ENCODE peak calls at places on chromosomes 12 and 14, in eight cellular contexts. E is stimulated activated CD4-positive, alpha-beta T cell treated with anti-CD3 and anti-CD28 coated beads, Interleukin-12 subunit alpha, Interleukin-12 subunit beta, amount 100 ng/mL, for 4 hours; U is T-helper 2 cell; D is breast epithelium; C is NCI-H2227 treated with DMSO at 0.1 percent for 48 hours; X is dermis blood vessel endothelial cell; L is Daoy; S is BE2C. B is an unnamed sample.

GRCh38 chr14:85336257-85336656 is 193.7 kb upstream of the FLRT2 start:
- DNase-seq in X (peak), L (no peak), E (no peak), C (no peak), U (no peak), D (no peak), S (no peak), B (no peak)

GRCh38 chr12:109606261-109607028 is 32.9 kb downstream of the MVK start:
- DNase-seq in X (no peak), L (no peak), S (peak), U (no peak), E (no peak), D (no peak), C (peak), B (no peak)

GRCh38 chr14:64737391-64738305 is 33.4 kb downstream of the PLEKHG3 start:
- DNase-seq in C (no peak), D (no peak), U (no peak), X (no peak), S (no peak), L (no peak), E (no peak), B (no peak)

GRCh38 chr12:112124918-112125249 is 476 bp upstream of the TRAFD1 start:
- DNase-seq in E (no peak), L (no peak), D (no peak), U (no peak), S (no peak), X (no peak), C (no peak), B (no peak)

GRCh38 chr12:129246630-129247029 is 393.4 kb downstream of the GLT1D1 start:
- DNase-seq in E (no peak), S (no peak), D (no peak), X (no peak), U (no peak), C (no peak), L (no peak), B (no peak)

GRCh38 chr14:29643415-29644206 is 284.0 kb downstream of the PRKD1 start:
- DNase-seq in U (no peak), C (no peak), D (no peak), L (no peak), E (no peak), S (no peak), X (peak), B (no peak)

GRCh38 chr12:81094718-81095360 is 17.0 kb downstream of the ACSS3 start:
- DNase-seq in S (peak), C (no peak), E (no peak), L (no peak), U (no peak), D (no peak), X (no peak), B (no peak)

GRCh38 chr14:100750762-100751699 is 24.3 kb downstream of the DLK1 start:
- DNase-seq in D (no peak), L (no peak), S (no peak), E (no peak), U (no peak), X (no peak), C (no peak), B (no peak)

GRCh38 chr12:117032593-117033381 is 66.4 kb downstream of the TESC start:
- DNase-seq in E (no peak), D (no peak), L (peak), X (peak), S (no peak), U (no peak), C (no peak), B (no peak)

GRCh38 chr14:44316647-44317432 is 190.2 kb downstream of the FSCB start:
- DNase-seq in X (peak), E (no peak), D (no peak), S (no peak), L (peak), C (no peak), U (no peak), B (no peak)